ENCODE peak calls at places on chromosomes 5 and 9, in four cellular contexts. One of them, this sample, is unnamed.

GRCh38 chr9:133771486-133772482 is 33.6 kb upstream of the SARDH start:
- DNase-seq in astrocyte of the spinal cord: no peak
- DNase-seq in globus pallidus: no peak
- DNase-seq in MCF 10A: no peak
- DNase-seq in this sample: no peak

GRCh38 chr5:55407059-55407684 is 99.4 kb downstream of the MTREX start:
- DNase-seq in MCF 10A: peak; percentile 54
- DNase-seq in globus pallidus: peak; percentile 76
- DNase-seq in astrocyte of the spinal cord: peak; percentile 52
- DNase-seq in this sample: peak; percentile 54

GRCh38 chr5:115415143-115415491 is 118.7 kb upstream of the CCDC112 start:
- DNase-seq in astrocyte of the spinal cord: peak; percentile 76
- DNase-seq in globus pallidus: peak; percentile 63
- DNase-seq in MCF 10A: peak; percentile 88
- DNase-seq in this sample: peak; percentile 79

GRCh38 chr5:66171349-66172344 is 27.5 kb downstream of the SREK1 start:
- DNase-seq in MCF 10A: peak; percentile 49
- DNase-seq in globus pallidus: peak; percentile 41
- DNase-seq in astrocyte of the spinal cord: peak; percentile 63
- DNase-seq in this sample: peak; percentile 74

GRCh38 chr5:139164020-139164419 is 34.1 kb downstream of the SIL1 start:
- DNase-seq in astrocyte of the spinal cord: no peak
- DNase-seq in MCF 10A: peak; percentile 62
- DNase-seq in globus pallidus: no peak
- DNase-seq in this sample: no peak

GRCh38 chr9:126615791-126616447 is 2.2 kb downstream of the LMX1B start:
- DNase-seq in MCF 10A: no peak
- DNase-seq in astrocyte of the spinal cord: no peak
- DNase-seq in globus pallidus: no peak
- DNase-seq in this sample: no peak

GRCh38 chr5:127705120-127705892 is 2.1 kb downstream of the CCDC192 start:
- DNase-seq in astrocyte of the spinal cord: peak; percentile 80
- DNase-seq in globus pallidus: no peak
- DNase-seq in MCF 10A: peak; percentile 87
- DNase-seq in this sample: peak; percentile 89

GRCh38 chr9:20989923-20990341 is 41.5 kb downstream of the HACD4 start:
- DNase-seq in MCF 10A: no peak
- DNase-seq in astrocyte of the spinal cord: peak; percentile 61
- DNase-seq in globus pallidus: peak; percentile 67
- DNase-seq in this sample: no peak